ENCODE peak calls at places on chromosomes 12 and 14, in nine cellular contexts. R is activated CD4-positive, alpha-beta T cell treated with anti-CD3 and anti-CD28 coated beads, Interleukin-2, amount 50 U/mL, for 1 hour; X is heart right ventricle; Q is T-helper 17 cell; G is A549; L is stimulated activated naive B cell treated with anti-CD40 and anti-IgM and Interleukin-4, amounts not matched to agents 10 μg/mL and 1 μg/mL and 100 μg/mL, for 72 hours; V is right cardiac atrium; Y is AG09319; W is effector CD4-positive, alpha-beta T cell. Z is an unnamed sample.

GRCh38 chr12:89354630-89354931 is 2.3 kb upstream of the DUSP6 start:
- DNase-seq in G (no peak), R (no peak), X (no peak), V (no peak), Q (no peak), Y (no peak), L (no peak), W (no peak), Z (no peak)

GRCh38 chr14:50542941-50543418 is 10.6 kb upstream of the MAP4K5 start:
- DNase-seq in W (peak), Q (peak), X (peak), V (no peak), R (peak), G (peak), L (no peak), Y (no peak), Z (no peak)

GRCh38 chr12:28130625-28131598 is 59.3 kb upstream of the CCDC91 start:
- DNase-seq in V (peak), Q (no peak), L (no peak), W (no peak), R (no peak), X (peak), G (peak), Y (no peak), Z (no peak)

GRCh38 chr14:70856851-70857498 is 47.7 kb upstream of the MAP3K9 start:
- DNase-seq in G (no peak), R (no peak), V (no peak), W (no peak), L (no peak), X (no peak), Y (no peak), Q (no peak), Z (no peak)

GRCh38 chr12:121494093-121494787 is 86.6 kb downstream of the KDM2B start:
- DNase-seq in W (peak), L (no peak), Q (peak), G (peak), Y (no peak), X (peak), R (peak), V (peak), Z (peak)

GRCh38 chr12:40336573-40337199 is 111.9 kb downstream of the LRRK2 start:
- DNase-seq in V (no peak), L (no peak), R (no peak), G (peak), Y (no peak), W (no peak), X (no peak), Q (no peak), Z (no peak)

GRCh38 chr12:19665105-19665900 is 226.0 kb downstream of the AEBP2 start:
- DNase-seq in L (no peak), W (no peak), X (no peak), Y (no peak), R (no peak), Q (no peak), V (no peak), G (no peak), Z (no peak)

GRCh38 chr12:79897617-79898016 is 37.3 kb downstream of the PPP1R12A start:
- DNase-seq in W (no peak), V (no peak), G (no peak), R (no peak), X (no peak), Q (no peak), Y (peak), L (no peak), Z (no peak)

GRCh38 chr12:129520736-129521135 is 383.1 kb downstream of the TMEM132D start:
- DNase-seq in V (no peak), R (no peak), L (no peak), Y (no peak), W (no peak), X (no peak), Q (no peak), G (no peak), Z (no peak)

GRCh38 chr14:88870777-88871176 is 46.3 kb downstream of the TTC8 start:
- DNase-seq in R (no peak), G (no peak), Y (no peak), L (no peak), W (no peak), X (no peak), Q (no peak), V (no peak), Z (no peak)

GRCh38 chr12:68587448-68587873 is 23.2 kb upstream of the RAP1B start:
- DNase-seq in W (no peak), R (no peak), G (no peak), Y (no peak), X (no peak), Q (no peak), V (no peak), L (peak), Z (no peak)

GRCh38 chr14:101181717-101182313 is 278.3 kb upstream of the RTL1 start:
- DNase-seq in X (no peak), Y (no peak), Q (no peak), G (no peak), R (no peak), L (no peak), V (no peak), W (no peak), Z (no peak)